ENCODE peak calls at places on chromosomes 6 and 20, in nine cellular contexts. B is HFF-Myc; E is GDM1; P is NCI-H2081; C is anterior cingulate cortex; U is astrocyte of the spinal cord; N is CD8-positive, alpha-beta T cell; O is ELR; M is cardiac fibroblast. V is an unnamed sample.

GRCh38 chr6:165456327-165456726 is 146.9 kb upstream of the C6orf118 start:
- DNase-seq in U (no peak), O (no peak), C (no peak), B (no peak), N (no peak), P (no peak), M (peak; percentile 31), E (no peak), V (no peak)

GRCh38 chr20:25058051-25058796 is at the start of gene ACSS1:
- DNase-seq in U (peak; percentile 25), C (no peak), B (no peak), N (peak; percentile 76), P (no peak), M (peak; percentile 53), O (peak; percentile 50), E (peak; percentile 69), V (peak; percentile 62)

GRCh38 chr6:31399589-31400466 is 3.6 kb upstream of the MICA start:
- DNase-seq in N (peak; percentile 59), E (peak; percentile 81), B (peak; percentile 61), O (peak; percentile 95), M (peak; percentile 94), U (peak; percentile 82), C (peak; percentile 70), P (peak; percentile 57), V (peak; percentile 90)

GRCh38 chr20:50278684-50279531 is 88.3 kb downstream of the CEBPB start:
- DNase-seq in U (no peak), C (no peak), M (peak; percentile 58), E (no peak), P (no peak), O (no peak), B (no peak), N (no peak), V (peak; percentile 74)

GRCh38 chr20:9068232-9068781 is 580 bp upstream of the PLCB4 start:
- DNase-seq in U (no peak), B (no peak), M (peak; percentile 19), C (peak; percentile 65), E (no peak), P (peak; percentile 79), O (peak; percentile 64), N (no peak), V (peak; percentile 61)

GRCh38 chr20:8151371-8151770 is 19.3 kb downstream of the PLCB1 start:
- DNase-seq in P (peak; percentile 24), M (peak; percentile 43), U (peak; percentile 37), O (no peak), N (no peak), C (no peak), B (no peak), E (no peak), V (no peak)

GRCh38 chr20:29741894-29742698 is 1515.4 kb upstream of the DEFB115 start:
- DNase-seq in M (no peak), N (no peak), B (no peak), O (no peak), U (no peak), C (no peak), P (no peak), E (no peak), V (no peak)

GRCh38 chr6:31115941-31116560 is 1.5 kb downstream of the PSORS1C1 start:
- DNase-seq in C (no peak), B (no peak), O (no peak), U (no peak), P (no peak), M (no peak), E (no peak), N (no peak), V (no peak)

GRCh38 chr6:5726976-5727718 is 279.6 kb downstream of the NRN1 start:
- DNase-seq in B (no peak), U (peak; percentile 55), M (no peak), O (no peak), N (no peak), C (no peak), P (no peak), E (no peak), V (peak; percentile 80)

GRCh38 chr20:20441259-20441658 is 73.4 kb downstream of the INSM1 start:
- DNase-seq in U (no peak), E (no peak), M (no peak), O (no peak), B (no peak), P (peak; percentile 37), C (no peak), N (no peak), V (no peak)

GRCh38 chr6:109373762-109374161 is 8.5 kb downstream of the CD164 start:
- DNase-seq in O (no peak), B (no peak), U (no peak), P (no peak), E (no peak), N (no peak), M (no peak), C (no peak), V (no peak)

GRCh38 chr6:31877125-31877650 is 1.6 kb downstream of the SLC44A4 start:
- DNase-seq in U (no peak), P (no peak), B (no peak), C (no peak), M (no peak), N (no peak), O (no peak), E (no peak), V (no peak)

GRCh38 chr6:129120856-129121255 is 237.9 kb downstream of the LAMA2 start:
- DNase-seq in C (no peak), E (no peak), B (no peak), P (no peak), N (no peak), O (no peak), M (no peak), U (peak; percentile 70), V (peak; percentile 2)

GRCh38 chr6:158629376-158630221 is 14.9 kb downstream of the DYNLT1 start:
- DNase-seq in E (no peak), M (no peak), O (no peak), N (peak; percentile 47), C (no peak), P (no peak), U (no peak), B (no peak), V (no peak)

GRCh38 chr6:36280983-36281382 is 11.1 kb downstream of the PNPLA1 start:
- DNase-seq in E (no peak), M (no peak), N (no peak), P (no peak), U (no peak), B (no peak), O (no peak), C (no peak), V (no peak)

GRCh38 chr6:159233365-159234101 is 64.3 kb downstream of the FNDC1 start:
- DNase-seq in U (no peak), M (no peak), B (no peak), O (no peak), C (no peak), E (no peak), P (no peak), N (no peak), V (no peak)

GRCh38 chr6:116313377-116313776 is 33.6 kb upstream of the TSPYL1 start:
- DNase-seq in M (no peak), B (no peak), C (no peak), P (no peak), O (peak; percentile 19), E (no peak), U (peak; percentile 17), N (no peak), V (no peak)

GRCh38 chr6:148521586-148521985 is 178.9 kb downstream of the SASH1 start:
- DNase-seq in P (no peak), M (peak; percentile 57), U (peak; percentile 67), E (no peak), C (no peak), N (no peak), B (no peak), O (peak; percentile 78), V (peak; percentile 43)

GRCh38 chr6:135088232-135088760 is 33.7 kb upstream of the HBS1L start:
- DNase-seq in N (no peak), C (no peak), P (no peak), M (no peak), E (no peak), O (no peak), B (no peak), U (no peak), V (no peak)

GRCh38 chr20:62523473-62524203 is 47.8 kb upstream of the GATA5 start:
- DNase-seq in P (no peak), U (no peak), E (peak; percentile 19), B (no peak), N (peak; percentile 70), M (no peak), C (no peak), O (peak; percentile 25), V (peak; percentile 57)

V was measured in RPMI7951.